ENCODE peak calls at places on chromosome 19, in five cellular contexts. X, F, T, W and U are unnamed samples.

GRCh38 chr19:42471554-42472249 is 29.0 kb upstream of the CXCL17 start:
- DNase-seq in F (no peak), T (no peak), X (no peak), W (no peak), U (no peak)

GRCh38 chr19:29812080-29812880 is 489 bp downstream of the CCNE1 start:
- DNase-seq in W (no peak), F (peak; percentile 71), T (no peak), X (peak; percentile 64), U (no peak)

GRCh38 chr19:1856345-1856697 is 7.1 kb downstream of the KLF16 start:
- DNase-seq in X (no peak), F (no peak), W (no peak), T (no peak), U (no peak)

GRCh38 chr19:19062454-19063182 is 1.2 kb upstream of the SLC25A42 start:
- DNase-seq in W (peak; percentile 30), X (no peak), T (no peak), F (no peak), U (no peak)

GRCh38 chr19:7778081-7778480 is 15.0 kb downstream of the CLEC4M start:
- DNase-seq in W (no peak), X (no peak), F (no peak), T (no peak), U (no peak)

GRCh38 chr19:42290136-42290522 is 11.8 kb upstream of the PRR19 start:
- DNase-seq in X (no peak), F (no peak), W (no peak), T (no peak), U (no peak)

GRCh38 chr19:4199699-4200293 is 17.3 kb downstream of the ANKRD24 start:
- DNase-seq in X (peak; percentile 60), F (peak; percentile 53), W (peak; percentile 34), T (no peak), U (no peak)

GRCh38 chr19:52600639-52601024 is 30.5 kb downstream of the ZNF701 start:
- DNase-seq in X (no peak), T (no peak), F (no peak), W (peak; percentile 54), U (no peak)

GRCh38 chr19:51692065-51692915 is 840 bp upstream of the SPACA6 start:
- DNase-seq in W (no peak), F (peak; percentile 24), T (no peak), X (no peak), U (no peak)

GRCh38 chr19:34963531-34964406 is at the start of gene ZNF792:
- DNase-seq in X (peak; percentile 82), W (peak; percentile 56), F (peak; percentile 91), T (peak; percentile 16), U (no peak)

GRCh38 chr19:45670670-45671453 is 2.8 kb downstream of the GIPR start:
- DNase-seq in T (peak; percentile 93), X (peak; percentile 100), W (peak; percentile 55), F (peak; percentile 99), U (peak; percentile 62)

GRCh38 chr19:1312732-1313694 is 27.3 kb downstream of the EFNA2 start:
- DNase-seq in X (no peak), W (no peak), T (peak; percentile 23), F (no peak), U (no peak)

GRCh38 chr19:28426902-28427232 is 786.1 kb downstream of the UQCRFS1 start:
- DNase-seq in X (peak; percentile 46), T (no peak), F (no peak), W (no peak), U (no peak)

GRCh38 chr19:8640402-8641004 is 10.1 kb downstream of the NFILZ start:
- DNase-seq in X (no peak), F (no peak), W (peak; percentile 88), T (no peak), U (no peak)

GRCh38 chr19:18269336-18269735 is 4.9 kb downstream of the IQCN start:
- DNase-seq in F (no peak), T (no peak), W (no peak), X (no peak), U (no peak)

GRCh38 chr19:32220951-32221350 is 124.5 kb upstream of the ZNF507 start:
- DNase-seq in F (no peak), X (no peak), W (no peak), T (no peak), U (no peak)

GRCh38 chr19:7004313-7004931 is 16.8 kb downstream of the MBD3L2B start:
- DNase-seq in T (peak; percentile 34), W (peak; percentile 49), X (peak; percentile 20), F (no peak), U (no peak)

GRCh38 chr19:51735759-51736449 is 12.1 kb upstream of the HAS1 start:
- DNase-seq in W (no peak), T (no peak), X (no peak), F (no peak), U (no peak)

GRCh38 chr19:51473009-51473707 is 5.2 kb upstream of the CEACAM18 start:
- DNase-seq in W (peak; percentile 56), F (peak; percentile 69), X (peak; percentile 74), T (peak; percentile 59), U (peak; percentile 15)

GRCh38 chr19:47124937-47125668 is 5.5 kb upstream of the SAE1 start:
- DNase-seq in W (peak; percentile 78), T (peak; percentile 85), F (peak; percentile 73), X (peak; percentile 68), U (no peak)
- TF ChIP-seq ZBTB33 in W (no peak), T (no peak), F (no peak), X (no peak), U (no peak)

DNA sequence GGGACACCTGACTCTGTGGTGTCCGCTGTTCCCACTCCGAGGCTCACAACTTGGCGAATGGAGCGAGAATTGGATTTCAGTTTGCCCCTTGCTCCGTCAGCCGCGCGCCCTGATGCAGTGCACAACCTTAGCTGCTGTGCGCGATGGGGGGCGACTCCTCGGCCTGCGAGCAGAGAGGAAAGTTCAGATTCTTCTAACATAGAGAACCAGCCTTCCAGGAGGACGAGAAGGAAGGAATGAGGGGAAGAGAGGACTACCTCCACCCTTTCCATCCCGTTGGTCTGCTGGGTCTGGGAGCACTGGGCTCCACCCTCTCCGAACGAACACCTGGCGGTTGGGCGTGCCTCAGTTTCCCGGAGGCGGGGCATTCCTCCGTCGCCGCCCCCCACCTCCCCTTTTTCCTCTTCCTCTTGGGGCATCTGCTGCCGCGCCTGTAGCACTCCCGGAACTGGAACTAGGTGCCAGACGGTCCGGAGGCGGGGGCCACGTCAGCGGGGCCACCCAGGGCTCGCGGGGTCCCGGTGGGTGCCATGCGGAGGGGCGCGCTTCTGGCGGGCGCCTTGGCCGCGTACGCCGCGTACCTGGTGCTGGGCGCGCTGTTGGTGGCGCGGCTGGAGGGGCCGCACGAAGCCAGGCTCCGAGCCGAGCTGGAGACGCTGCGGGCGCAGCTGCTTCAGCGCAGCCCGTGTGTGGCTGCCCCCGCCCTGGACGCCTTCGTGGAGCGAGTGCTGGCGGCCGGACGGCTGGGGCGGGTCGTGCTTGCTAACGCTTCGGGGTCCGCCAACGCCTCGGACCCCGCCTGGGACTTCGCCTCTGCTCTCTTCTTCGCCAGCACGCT is at the start of gene KCNK6:
- DNase-seq in F (peak; percentile 72), W (no peak), X (no peak), T (no peak), U (no peak)
- TF ChIP-seq ZBTB33 in F (no peak), W (no peak), X (no peak), T (no peak), U (no peak)

DNA sequence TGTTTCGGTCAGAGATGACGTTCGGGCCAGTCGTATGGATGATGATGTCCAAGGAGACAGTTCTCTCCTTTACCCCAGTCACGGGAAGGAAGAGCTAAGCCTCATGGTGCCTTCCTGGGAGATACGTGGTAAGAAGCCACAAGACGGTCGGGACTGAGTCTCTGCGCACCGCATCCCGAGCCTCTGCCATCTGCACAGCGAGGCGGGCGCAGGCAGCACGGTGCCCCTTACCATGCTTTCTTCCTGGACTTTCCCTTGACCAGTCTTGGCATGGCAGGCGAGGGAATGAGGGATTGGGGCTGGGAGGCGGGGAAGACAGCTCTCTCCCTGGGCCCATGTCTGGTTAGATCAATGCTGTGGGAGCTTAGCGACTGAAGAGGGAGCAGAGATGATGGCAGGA is 10.1 kb upstream of the LAIR2 start:
- DNase-seq in X (no peak), T (no peak), F (no peak), W (no peak), U (no peak)
- TF ChIP-seq ZBTB33 in X (no peak), T (no peak), F (no peak), W (no peak), U (no peak)

GRCh38 chr19:49565261-49565660 is 15.1 kb downstream of the NOSIP start:
- DNase-seq in W (no peak), X (no peak), T (no peak), F (no peak), U (no peak)
- TF ChIP-seq ZBTB33 in W (no peak), X (no peak), T (no peak), F (no peak), U (no peak)

GRCh38 chr19:38727868-38728660 is 16.2 kb downstream of the CAPN12 start:
- DNase-seq in T (no peak), F (no peak), W (no peak), X (peak; percentile 69), U (no peak)

GRCh38 chr19:38728752-38729541 is 15.3 kb downstream of the CAPN12 start:
- DNase-seq in W (no peak), F (no peak), T (no peak), X (no peak), U (no peak)

GRCh38 chr19:38726284-38726673 is 18.0 kb downstream of the CAPN12 start:
- DNase-seq in X (no peak), F (no peak), T (no peak), W (no peak), U (no peak)

GRCh38 chr19:38726761-38727301 is 17.4 kb downstream of the CAPN12 start:
- DNase-seq in W (no peak), X (no peak), F (no peak), T (no peak), U (no peak)

DNA sequence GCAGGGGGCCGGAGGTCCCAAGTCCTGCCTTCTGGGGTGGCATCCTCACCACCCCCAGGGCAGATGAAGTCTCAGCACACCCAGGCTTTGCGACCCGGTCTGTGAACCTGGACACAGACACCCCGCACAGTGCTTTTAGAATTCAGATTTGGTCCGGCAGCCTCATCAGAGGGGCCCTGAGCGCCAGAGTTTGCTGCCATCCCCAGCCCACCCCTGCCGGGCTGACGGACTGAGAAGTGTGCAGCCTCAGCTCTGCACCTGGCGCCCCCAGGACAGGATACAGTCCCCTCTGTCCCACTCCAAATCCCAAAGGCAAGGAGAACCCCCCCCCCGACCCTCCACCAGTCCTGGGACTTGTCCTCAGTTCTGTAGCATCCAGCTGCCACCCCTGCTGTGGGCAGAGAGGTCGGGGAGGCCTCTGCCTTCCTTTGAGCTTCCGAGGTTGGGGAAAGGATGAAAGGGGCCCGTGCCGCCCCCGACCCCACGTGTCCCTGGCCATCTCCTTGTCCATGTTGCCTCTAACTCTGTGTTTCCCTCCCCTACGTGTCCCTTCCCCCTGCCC is 16.9 kb downstream of the CAPN12 start:
- DNase-seq in T (no peak), X (no peak), W (no peak), F (no peak), U (no peak)
- TF ChIP-seq ZBTB33 in T (no peak), X (no peak), W (no peak), F (no peak), U (no peak)